ENCODE peak calls at places on chromosomes 12 and 14, in four cellular contexts. L is stomach, X is Panc1, J is AG04450. O is an unnamed sample.

GRCh38 chr12:120539303-120539702 is 5.1 kb downstream of the RNF10 start:
- DNase-seq in L (no peak), J (no peak), X (no peak), O (peak; percentile 44)

GRCh38 chr14:71117839-71118743 is 210.8 kb downstream of the PCNX1 start:
- DNase-seq in L (no peak), J (peak; percentile 64), X (no peak), O (peak; percentile 77)

GRCh38 chr12:8065991-8066594 is at the start of gene C3AR1:
- DNase-seq in J (no peak), X (no peak), L (no peak), O (peak; percentile 61)

GRCh38 chr12:127231366-127231765 is 1035.6 kb upstream of the TMEM132C start:
- DNase-seq in X (no peak), J (no peak), L (no peak), O (no peak)

GRCh38 chr12:25903603-25904245 is 54.8 kb upstream of the RASSF8 start:
- DNase-seq in X (no peak), L (no peak), J (no peak), O (no peak)

GRCh38 chr14:89137514-89138163 is 279.4 kb downstream of the FOXN3 start:
- DNase-seq in J (peak; percentile 71), L (peak; percentile 90), X (peak; percentile 47), O (peak; percentile 13)

GRCh38 chr14:21924479-21924878 is 250.9 kb upstream of the OR4E1 start:
- DNase-seq in J (no peak), L (no peak), X (no peak), O (peak; percentile 38)

GRCh38 chr14:32202468-32202865 is 602 bp downstream of the RNU6-8 start:
- DNase-seq in L (no peak), X (peak; percentile 42), J (no peak), O (no peak)

GRCh38 chr12:113096675-113097461 is 38.7 kb downstream of the RASAL1 start:
- DNase-seq in J (no peak), X (no peak), L (no peak), O (no peak)

GRCh38 chr12:121797937-121798801 is 4.7 kb upstream of the RHOF start:
- DNase-seq in J (no peak), L (peak; percentile 76), X (no peak), O (peak; percentile 90)

GRCh38 chr14:30389134-30389900 is 169.6 kb upstream of the G2E3 start:
- DNase-seq in L (no peak), J (no peak), X (no peak), O (no peak)

GRCh38 chr14:105014631-105015030 is 6.3 kb downstream of the CDCA4 start:
- DNase-seq in J (no peak), X (no peak), L (no peak), O (no peak)

GRCh38 chr12:29741342-29742241 is 42.1 kb downstream of the TMTC1 start:
- DNase-seq in X (no peak), L (no peak), J (no peak), O (no peak)

GRCh38 chr14:22433059-22433458 is 156.0 kb downstream of the DAD1 start:
- DNase-seq in X (no peak), L (no peak), J (no peak), O (no peak)

GRCh38 chr14:29925106-29925722 is 2.4 kb downstream of the PRKD1 start:
- DNase-seq in X (no peak), J (peak; percentile 29), L (no peak), O (no peak)

GRCh38 chr14:94654071-94654974 is 42.1 kb downstream of the SERPINA3 start:
- DNase-seq in L (no peak), J (no peak), X (no peak), O (no peak)

GRCh38 chr12:64826234-64826633 is 1.8 kb downstream of the TBC1D30 start:
- DNase-seq in X (no peak), J (no peak), L (peak; percentile 81), O (peak; percentile 70)

GRCh38 chr14:92759300-92759678 is 10.9 kb upstream of the LGMN start:
- DNase-seq in L (peak; percentile 33), J (no peak), X (no peak), O (peak; percentile 63)

GRCh38 chr12:13843841-13844240 is 137.6 kb downstream of the GRIN2B start:
- DNase-seq in J (no peak), L (no peak), X (no peak), O (no peak)

GRCh38 chr12:116882742-116883141 is 1.5 kb upstream of the HRK start:
- DNase-seq in X (no peak), J (no peak), L (no peak), O (peak; percentile 4)

GRCh38 chr12:108935165-108935564 is 55.3 kb downstream of the DAO start:
- DNase-seq in J (no peak), L (no peak), X (no peak), O (no peak)

GRCh38 chr12:19198272-19198671 is 68.7 kb downstream of the PLEKHA5 start:
- DNase-seq in X (no peak), J (no peak), L (no peak), O (no peak)

GRCh38 chr14:68160779-68161546 is 341.4 kb downstream of the RAD51B start:
- DNase-seq in X (no peak), J (no peak), L (no peak), O (no peak)

GRCh38 chr12:132954471-132955048 is 1.5 kb downstream of the ZNF605 start:
- DNase-seq in L (no peak), X (no peak), J (no peak), O (no peak)

GRCh38 chr12:117850048-117850447 is 118.7 kb downstream of the KSR2 start:
- DNase-seq in L (no peak), J (no peak), X (no peak), O (peak; percentile 15)

GRCh38 chr12:100251917-100252316 is 15.0 kb downstream of the DEPDC4 start:
- DNase-seq in J (no peak), X (no peak), L (no peak), O (peak; percentile 87)
- H3K27ac ChIP-seq in J (no peak overlapping the region), X (no peak overlapping the region), L (no peak overlapping the region), O (no peak overlapping the region)

GRCh38 chr14:81401420-81402122 is 1.4 kb upstream of the STON2 start:
- DNase-seq in X (no peak), L (no peak), J (peak; percentile 6), O (no peak)

GRCh38 chr14:81400852-81401251 is 728 bp upstream of the STON2 start:
- DNase-seq in X (no peak), L (peak; percentile 42), J (peak; percentile 6), O (no peak)

GRCh38 chr14:81398196-81398891 is 1.8 kb downstream of the STON2 start:
- DNase-seq in J (no peak), L (no peak), X (no peak), O (no peak)

GRCh38 chr14:81402123-81402495 is 2.0 kb upstream of the STON2 start:
- DNase-seq in X (no peak), J (no peak), L (no peak), O (no peak)

GRCh38 chr14:81400202-81400678 is at the start of gene STON2:
- DNase-seq in X (no peak), L (no peak), J (no peak), O (peak; percentile 9)
- H3K27ac ChIP-seq in X (no peak within 1 kb of the TSS), L (peak within 1 kb of the TSS; percentile 45), J (no peak within 1 kb of the TSS), O (peak within 1 kb of the TSS; percentile 34)

GRCh38 chr12:46364300-46364696 is 8.3 kb downstream of the SLC38A2 start:
- DNase-seq in X (no peak), L (no peak), J (no peak), O (no peak)
- H3K27ac ChIP-seq in X (peak overlapping the region; percentile 82), L (peak overlapping the region; percentile 99), J (no peak overlapping the region), O (no peak overlapping the region)

GRCh38 chr12:49868449-49868848 is 25.5 kb upstream of the BCDIN3D start:
- DNase-seq in X (no peak), L (no peak), J (no peak), O (no peak)
- H3K27ac ChIP-seq in X (peak overlapping the region; percentile 60), L (peak overlapping the region; percentile 57), J (peak overlapping the region; percentile 65), O (peak overlapping the region; percentile 55)

DNA sequence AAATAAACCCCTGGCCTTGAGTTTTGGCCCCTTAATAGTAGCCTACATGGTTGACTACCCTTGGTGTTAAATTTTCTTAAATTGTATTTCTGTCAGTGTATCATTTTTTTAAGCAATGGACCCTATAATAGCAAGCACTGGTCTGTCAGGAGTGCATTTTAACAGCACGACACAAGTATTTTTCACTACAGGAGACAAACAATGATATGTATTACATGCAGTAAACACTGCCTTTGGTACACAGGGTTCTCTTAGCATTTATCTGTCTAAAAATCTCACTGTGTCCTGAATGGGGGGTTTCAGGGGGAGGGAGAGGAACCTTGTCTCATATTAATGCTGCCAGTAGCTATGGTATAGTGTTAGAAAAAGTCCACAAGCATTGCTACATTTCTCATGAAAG is 18.4 kb downstream of the LMO3 start:
- DNase-seq in L (no peak), X (no peak), J (no peak), O (no peak)
- H3K27ac ChIP-seq in L (no peak overlapping the region), X (no peak overlapping the region), J (no peak overlapping the region), O (no peak overlapping the region)

GRCh38 chr14:58077621-58078020 is 74.4 kb downstream of the ARMH4 start:
- DNase-seq in X (no peak), J (no peak), L (no peak), O (no peak)
- H3K27ac ChIP-seq in X (no peak overlapping the region), J (peak overlapping the region; percentile 90), L (no peak overlapping the region), O (no peak overlapping the region)